ENCODE peak calls at places on chromosomes 13 and 19, in nine cellular contexts. P is A549, C is Peyer's patch, E is GM06990, D is uterus, Q is kidney epithelial cell, F is dorsolateral prefrontal cortex, X is B cell, B is endothelial cell. R is an unnamed sample.

GRCh38 chr13:110583178-110583865 is 21.8 kb upstream of the RAB20 start:
- DNase-seq in P (no peak), F (no peak), C (no peak), B (no peak), Q (no peak), X (no peak), D (no peak), E (no peak), R (no peak)

GRCh38 chr13:42548731-42549554 is 25.0 kb upstream of the TNFSF11 start:
- DNase-seq in B (no peak), X (peak; percentile 58), Q (no peak), C (peak; percentile 60), E (peak; percentile 84), P (no peak), F (no peak), D (no peak), R (no peak)

GRCh38 chr13:31919241-31919640 is 112.3 kb upstream of the FRY start:
- DNase-seq in C (no peak), X (no peak), B (no peak), D (no peak), F (no peak), E (no peak), P (no peak), Q (no peak), R (no peak)

GRCh38 chr19:55117063-55117635 is 288 bp downstream of the PPP1R12C start:
- DNase-seq in F (no peak), X (no peak), Q (no peak), D (no peak), E (no peak), P (no peak), C (no peak), B (no peak), R (no peak)

GRCh38 chr13:112783946-112784500 is 94.2 kb downstream of the ATP11A start:
- DNase-seq in B (no peak), P (no peak), E (no peak), C (no peak), X (no peak), F (no peak), D (peak; percentile 13), Q (no peak), R (no peak)

GRCh38 chr13:36344886-36345437 is 1.2 kb downstream of the SPART start:
- DNase-seq in Q (no peak), P (no peak), F (no peak), B (no peak), D (no peak), E (no peak), C (no peak), X (no peak), R (no peak)

GRCh38 chr13:96621634-96622033 is 372.6 kb downstream of the OXGR1 start:
- DNase-seq in E (no peak), C (no peak), Q (no peak), P (no peak), X (no peak), B (no peak), D (no peak), F (no peak), R (no peak)

GRCh38 chr13:109900320-109900719 is 113.9 kb upstream of the IRS2 start:
- DNase-seq in B (no peak), C (no peak), F (no peak), P (no peak), Q (no peak), E (no peak), D (no peak), X (no peak), R (no peak)

GRCh38 chr19:17772172-17772571 is 20.9 kb downstream of the FCHO1 start:
- DNase-seq in C (no peak), X (no peak), Q (no peak), F (no peak), E (no peak), P (peak; percentile 69), B (no peak), D (no peak), R (no peak)

GRCh38 chr19:17778621-17779280 is 16.2 kb upstream of the B3GNT3 start:
- DNase-seq in D (no peak), P (no peak), F (no peak), C (no peak), Q (no peak), E (no peak), B (no peak), X (no peak), R (no peak)

GRCh38 chr19:17775991-17776803 is 18.7 kb upstream of the B3GNT3 start:
- DNase-seq in C (peak; percentile 76), E (peak; percentile 91), D (no peak), X (peak; percentile 93), F (no peak), P (no peak), B (no peak), Q (no peak), R (no peak)

GRCh38 chr19:17777840-17778620 is 16.9 kb upstream of the B3GNT3 start:
- DNase-seq in P (peak; percentile 94), E (peak; percentile 77), C (peak; percentile 62), X (peak; percentile 64), F (no peak), D (peak; percentile 24), Q (no peak), B (peak; percentile 60), R (no peak)

DNA sequence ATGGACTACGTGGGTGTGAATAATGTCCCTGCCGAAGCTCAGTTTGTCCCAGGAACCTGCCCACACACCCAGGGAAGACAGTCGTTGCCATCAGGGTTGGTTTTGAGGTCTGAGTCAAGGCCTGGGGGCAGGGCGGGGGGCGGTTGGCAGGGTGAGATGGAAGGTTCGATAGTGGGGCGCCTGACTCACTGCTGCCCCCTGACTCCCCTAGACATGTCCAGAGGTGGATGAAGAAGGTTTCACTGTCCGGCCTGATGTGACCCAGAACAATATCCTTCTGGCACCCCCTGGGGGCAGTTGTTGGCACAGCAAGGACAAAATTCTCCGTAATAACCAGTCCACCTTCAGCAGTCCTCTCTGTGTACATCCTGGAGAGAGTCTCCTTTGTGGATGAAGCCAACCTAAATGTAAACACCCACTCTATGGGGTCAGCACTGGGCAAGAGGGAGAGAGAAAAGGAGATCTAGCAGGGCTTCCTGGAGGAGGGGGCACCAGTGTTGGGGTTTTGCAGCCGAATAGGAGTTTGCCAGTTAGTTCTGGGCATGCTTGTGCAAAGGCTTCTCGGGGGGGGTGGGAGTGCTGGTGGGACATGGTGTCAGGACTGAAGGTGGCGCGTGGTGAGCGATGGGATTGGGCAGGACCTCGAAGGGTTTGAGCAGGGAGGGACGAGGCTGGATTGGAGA is 19.6 kb upstream of the B3GNT3 start:
- DNase-seq in D (no peak), P (peak; percentile 53), C (peak; percentile 45), E (no peak), Q (no peak), B (peak; percentile 83), F (no peak), X (no peak), R (no peak)
- TF ChIP-seq CTCF in D (no peak), P (peak; percentile 62), C (peak; percentile 45), E (peak; percentile 71), Q (peak; percentile 56), B (peak; percentile 76), F (peak; percentile 62), X (peak; percentile 43), R (peak; percentile 46)

DNA sequence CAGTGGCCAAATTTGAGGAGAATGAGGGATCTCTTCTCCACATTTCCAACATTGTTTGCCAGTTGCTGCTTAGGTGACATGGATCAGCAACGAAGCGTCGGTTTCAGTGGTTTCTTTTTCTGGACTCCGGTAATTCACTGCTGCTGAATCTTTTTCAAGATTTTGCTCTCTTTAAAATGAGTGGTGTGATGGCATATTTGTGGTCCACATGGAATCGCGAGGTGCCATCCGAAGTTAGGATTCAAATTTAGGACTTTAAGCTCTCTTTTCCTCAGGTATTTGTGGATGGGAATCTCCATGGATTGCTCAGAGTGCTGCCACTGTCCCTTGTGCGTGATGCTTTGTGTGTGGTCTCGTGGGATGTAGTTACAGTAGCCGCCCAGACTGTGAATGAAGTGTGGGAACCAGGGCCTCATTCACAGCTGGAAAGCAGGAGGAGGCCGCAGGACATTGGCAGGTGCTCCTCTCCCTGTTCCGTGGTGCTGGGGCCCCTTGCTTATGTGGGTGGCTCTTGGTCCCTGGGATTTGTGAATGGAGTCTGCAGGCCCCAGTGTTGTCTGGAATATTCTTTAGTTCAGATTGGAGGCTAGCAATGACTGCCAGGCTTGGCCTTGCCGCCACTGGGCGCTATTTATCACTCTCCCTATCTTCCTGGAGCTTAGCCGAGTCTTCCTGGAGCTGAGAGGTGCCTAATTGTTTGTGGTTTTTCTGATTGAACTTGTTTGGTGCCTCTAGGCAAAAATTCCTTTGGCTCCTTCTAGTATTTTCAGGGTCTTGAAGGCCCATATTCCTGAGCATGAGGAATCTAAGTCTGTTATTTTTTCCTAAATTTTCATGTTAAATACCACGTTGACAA is 1.5 kb downstream of the ILF3 start:
- DNase-seq in D (no peak), C (no peak), F (no peak), P (peak; percentile 17), B (peak; percentile 22), Q (no peak), E (no peak), X (no peak), R (no peak)
- TF ChIP-seq CTCF in D (no peak), C (no peak), F (no peak), P (no peak), B (no peak), Q (peak; percentile 2), E (no peak), X (no peak), R (no peak)

DNA sequence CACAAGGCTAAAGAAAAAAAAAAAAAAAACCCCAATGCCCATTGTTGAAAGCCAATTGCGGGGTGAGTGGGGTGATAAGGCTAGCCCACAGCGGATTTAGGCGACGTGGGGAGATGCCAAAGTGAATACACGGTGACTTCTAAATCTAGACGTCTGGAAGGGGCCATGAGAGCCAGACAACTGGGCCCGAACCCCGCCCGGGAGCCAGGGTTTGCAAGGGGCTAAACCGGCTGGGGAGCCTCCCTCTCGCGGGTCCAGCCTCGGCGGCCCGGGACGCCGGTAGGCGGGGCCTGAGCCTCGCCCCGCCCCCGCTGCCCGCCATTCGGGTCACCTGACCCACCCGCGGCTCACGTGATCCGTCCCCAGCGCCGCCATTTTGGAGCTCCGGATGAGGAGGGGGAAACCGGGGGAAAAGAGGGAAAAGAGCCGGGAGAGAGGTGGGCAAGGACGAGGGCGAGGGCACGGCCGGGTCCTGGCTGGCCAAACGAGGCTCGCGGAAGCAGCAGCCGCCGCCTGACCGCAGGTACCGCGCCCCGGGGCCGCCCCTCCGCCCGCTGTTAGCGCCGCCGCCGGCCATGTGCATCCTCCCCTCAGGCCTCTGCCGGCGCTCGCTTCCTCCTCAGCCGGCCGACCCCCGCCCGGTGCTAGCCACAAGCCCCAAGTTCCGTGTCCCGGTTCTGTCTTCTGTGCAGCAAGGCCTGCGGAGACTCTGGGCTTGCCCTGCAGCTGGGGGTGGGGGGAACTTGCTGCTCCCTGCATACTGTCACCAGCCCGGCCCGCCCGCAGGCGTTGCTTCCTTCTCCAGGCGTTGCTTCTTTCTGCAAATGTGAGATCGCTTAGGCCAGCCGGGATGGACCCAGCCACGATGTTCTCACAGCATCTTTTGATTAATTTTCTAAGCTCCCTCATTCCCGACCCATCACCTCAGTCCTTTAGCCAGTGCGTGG is at the start of gene ZNF507:
- DNase-seq in D (peak; percentile 82), B (peak; percentile 89), F (peak; percentile 89), X (peak; percentile 82), P (peak; percentile 92), E (peak; percentile 88), C (peak; percentile 74), Q (no peak), R (peak; percentile 74)
- TF ChIP-seq CTCF in D (no peak), B (no peak), F (peak; percentile 41), X (no peak), P (no peak), E (no peak), C (no peak), Q (no peak), R (no peak)

DNA sequence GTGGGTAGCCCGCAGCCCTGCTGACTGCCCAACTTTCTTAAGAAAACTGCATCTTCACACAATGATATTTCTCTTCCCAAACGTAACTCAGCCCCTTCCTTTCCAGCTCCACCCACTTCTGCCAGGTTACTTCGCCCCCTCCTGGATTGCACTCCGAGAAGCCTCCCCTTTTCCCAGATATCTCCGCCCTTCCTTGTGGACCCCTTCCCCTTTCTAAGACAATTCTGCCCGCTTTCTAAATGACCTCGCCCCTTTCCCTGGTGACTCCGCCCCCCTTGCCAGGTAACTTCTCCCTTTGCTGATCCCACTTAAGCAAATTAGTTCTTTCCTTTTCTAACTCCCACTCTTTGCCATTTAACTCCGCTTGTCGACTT is 2.6 kb downstream of the VSIG10L start:
- DNase-seq in X (no peak), Q (no peak), D (no peak), F (no peak), E (no peak), P (no peak), B (no peak), C (no peak), R (no peak)
- TF ChIP-seq CTCF in X (no peak), Q (no peak), D (no peak), F (no peak), E (no peak), P (no peak), B (no peak), C (no peak), R (no peak)

R was measured in D721Med.